ENCODE peak calls at places on chromosome 22, in ten cellular contexts. V, X, S, N, E, W, D, U, Y and Z are unnamed samples.

GRCh38 chr22:27756212-27756660 is 45.3 kb downstream of the MN1 start:
- DNase-seq in V (no peak), X (no peak), S (no peak), N (no peak), E (no peak), W (no peak), D (no peak), U (no peak), Y (no peak), Z (no peak)

GRCh38 chr22:45881524-45881875 is 95.5 kb downstream of the WNT7B start:
- DNase-seq in V (no peak), X (no peak), S (no peak), N (no peak), E (no peak), W (no peak), D (no peak), U (no peak), Y (no peak), Z (no peak)

GRCh38 chr22:26573026-26573662 is 16.8 kb downstream of the TPST2 start:
- DNase-seq in V (no peak), X (peak; percentile 83), S (no peak), N (no peak), E (no peak), W (no peak), D (no peak), U (no peak), Y (no peak), Z (no peak)

GRCh38 chr22:41369089-41369745 is 12.5 kb upstream of the TEF start:
- DNase-seq in V (no peak), X (no peak), S (no peak), N (no peak), E (no peak), W (no peak), D (no peak), U (no peak), Y (no peak), Z (no peak)

GRCh38 chr22:40265783-40266182 is 80.5 kb upstream of the ADSL start:
- DNase-seq in V (no peak), X (peak; percentile 36), S (no peak), N (no peak), E (no peak), W (no peak), D (no peak), U (no peak), Y (no peak), Z (no peak)

GRCh38 chr22:41308544-41308947 is 7.2 kb downstream of the ZC3H7B start:
- DNase-seq in V (no peak), X (no peak), S (no peak), N (no peak), E (no peak), W (no peak), D (no peak), U (no peak), Y (no peak), Z (no peak)

GRCh38 chr22:27267145-27267544 is 534.4 kb downstream of the MN1 start:
- DNase-seq in V (no peak), X (no peak), S (no peak), N (no peak), E (no peak), W (no peak), D (no peak), U (no peak), Y (no peak), Z (no peak)

GRCh38 chr22:24845036-24845918 is 39.3 kb downstream of the SGSM1 start:
- DNase-seq in V (no peak), X (no peak), S (no peak), N (peak; percentile 17), E (no peak), W (peak; percentile 1), D (peak; percentile 35), U (no peak), Y (no peak), Z (no peak)

GRCh38 chr22:49255741-49256318 is 571.8 kb downstream of the BRD1 start:
- DNase-seq in V (no peak), X (no peak), S (no peak), N (no peak), E (no peak), W (no peak), D (no peak), U (no peak), Y (no peak), Z (no peak)

GRCh38 chr22:17159504-17159951 is 451 bp upstream of the HDHD5 start:
- DNase-seq in V (peak; percentile 1), X (peak; percentile 61), S (peak; percentile 62), N (peak; percentile 54), E (peak; percentile 12), W (no peak), D (peak; percentile 27), U (no peak), Y (peak; percentile 9), Z (no peak)

GRCh38 chr22:17717708-17718107 is 56.6 kb downstream of the BID start:
- DNase-seq in V (no peak), X (no peak), S (no peak), N (no peak), E (no peak), W (no peak), D (no peak), U (no peak), Y (no peak), Z (no peak)

GRCh38 chr22:33577862-33578411 is 342.3 kb downstream of the LARGE1 start:
- DNase-seq in V (no peak), X (no peak), S (no peak), N (no peak), E (no peak), W (no peak), D (no peak), U (no peak), Y (no peak), Z (no peak)

GRCh38 chr22:45218974-45219373 is 21.7 kb downstream of the KIAA0930 start:
- DNase-seq in V (no peak), X (peak; percentile 47), S (no peak), N (no peak), E (no peak), W (no peak), D (no peak), U (no peak), Y (no peak), Z (no peak)

GRCh38 chr22:26471522-26471921 is 12.1 kb downstream of the HPS4 start:
- DNase-seq in V (no peak), X (peak; percentile 90), S (peak; percentile 80), N (no peak), E (no peak), W (peak; percentile 66), D (peak; percentile 91), U (no peak), Y (no peak), Z (no peak)

GRCh38 chr22:19201858-19202798 is 23.6 kb upstream of the SLC25A1 start:
- DNase-seq in V (no peak), X (no peak), S (no peak), N (no peak), E (no peak), W (no peak), D (no peak), U (no peak), Y (no peak), Z (no peak)

GRCh38 chr22:31944700-31945477 is 554 bp downstream of the YWHAH start:
- DNase-seq in V (no peak), X (peak; percentile 33), S (peak; percentile 27), N (peak; percentile 45), E (peak; percentile 12), W (no peak), D (peak; percentile 20), U (no peak), Y (peak; percentile 17), Z (peak; percentile 17)